ENCODE peak calls at places on chromosomes 5 and 9, in six cellular contexts. H, A, P, X, Z and D are unnamed samples.

GRCh38 chr9:15149450-15149849 is 157.6 kb downstream of the TTC39B start:
- DNase-seq in H (no peak), A (no peak), P (no peak), X (no peak), Z (no peak), D (no peak)

GRCh38 chr5:79924936-79925893 is 65.8 kb downstream of the MTX3 start:
- DNase-seq in H (peak), A (peak), P (no peak), X (no peak), Z (peak), D (peak)

GRCh38 chr9:38090170-38090569 is 21.1 kb upstream of the SHB start:
- DNase-seq in H (no peak), A (no peak), P (no peak), X (no peak), Z (no peak), D (no peak)

GRCh38 chr5:29208026-29208425 is 1985.5 kb upstream of the CDH6 start:
- DNase-seq in H (no peak), A (no peak), P (no peak), X (no peak), Z (no peak), D (peak)

GRCh38 chr5:179137643-179138567 is 77.7 kb downstream of the ZNF354C start:
- DNase-seq in H (no peak), A (no peak), P (no peak), X (no peak), Z (no peak), D (no peak)

GRCh38 chr5:109354761-109355160 is 55.0 kb downstream of the PJA2 start:
- DNase-seq in H (no peak), A (no peak), P (no peak), X (no peak), Z (no peak), D (peak)

GRCh38 chr9:80995759-80996158 is 693.6 kb downstream of the TLE1 start:
- DNase-seq in H (no peak), A (no peak), P (peak), X (no peak), Z (no peak), D (peak)

GRCh38 chr5:41641621-41642020 is 131.2 kb upstream of the PLCXD3 start:
- DNase-seq in H (no peak), A (peak), P (no peak), X (no peak), Z (peak), D (peak)

GRCh38 chr9:109315889-109316640 is 4.8 kb downstream of the EPB41L4B start:
- DNase-seq in H (peak), A (no peak), P (peak), X (peak), Z (peak), D (peak)

GRCh38 chr9:74874220-74874619 is 13.5 kb downstream of the TRPM6 start:
- DNase-seq in H (no peak), A (no peak), P (no peak), X (no peak), Z (no peak), D (no peak)

GRCh38 chr5:14581891-14582796 is 552 bp downstream of the OTULINL start:
- DNase-seq in H (peak), A (peak), P (peak), X (peak), Z (peak), D (peak)

GRCh38 chr9:111298831-111299603 is 31.0 kb downstream of the OR2K2 start:
- DNase-seq in H (peak), A (peak), P (peak), X (peak), Z (peak), D (peak)

GRCh38 chr9:106927916-106928315 is 65.0 kb downstream of the ZNF462 start:
- DNase-seq in H (no peak), A (no peak), P (no peak), X (no peak), Z (no peak), D (no peak)

GRCh38 chr5:94778299-94778698 is 159.8 kb downstream of the SLF1 start:
- DNase-seq in H (no peak), A (no peak), P (no peak), X (no peak), Z (peak), D (no peak)

GRCh38 chr5:122967625-122968024 is 68.9 kb downstream of the PPIC start:
- DNase-seq in H (no peak), A (peak), P (no peak), X (no peak), Z (no peak), D (no peak)

GRCh38 chr5:160061770-160062169 is 52.8 kb downstream of the TTC1 start:
- DNase-seq in H (peak), A (no peak), P (no peak), X (no peak), Z (peak), D (no peak)

GRCh38 chr5:172002840-172003512 is 3.5 kb downstream of the FBXW11 start:
- DNase-seq in H (no peak), A (no peak), P (no peak), X (no peak), Z (no peak), D (no peak)

GRCh38 chr5:97231025-97231636 is 48.1 kb upstream of the RIOK2 start:
- DNase-seq in H (peak), A (peak), P (peak), X (peak), Z (peak), D (peak)

GRCh38 chr5:120368923-120369715 is 95.0 kb upstream of the PRR16 start:
- DNase-seq in H (no peak), A (peak), P (peak), X (no peak), Z (no peak), D (peak)

GRCh38 chr5:85533324-85533723 is 1084.4 kb upstream of the COX7C start:
- DNase-seq in H (no peak), A (no peak), P (no peak), X (no peak), Z (no peak), D (no peak)

GRCh38 chr9:113471143-113471542 is 7.6 kb downstream of the RGS3 start:
- DNase-seq in H (no peak), A (no peak), P (peak), X (no peak), Z (peak), D (no peak)

GRCh38 chr5:122351416-122352157 is 39.5 kb downstream of the SNCAIP start:
- DNase-seq in H (no peak), A (no peak), P (no peak), X (no peak), Z (no peak), D (no peak)

GRCh38 chr5:141821430-141821925 is 56.7 kb downstream of the PCDH1 start:
- DNase-seq in H (peak), A (no peak), P (peak), X (peak), Z (peak), D (peak)

GRCh38 chr5:173675287-173675996 is 59.0 kb upstream of the BOD1 start:
- DNase-seq in H (no peak), A (no peak), P (no peak), X (no peak), Z (no peak), D (no peak)

GRCh38 chr5:138649316-138649720 is 74.1 kb upstream of the HSPA9 start:
- DNase-seq in H (peak), A (no peak), P (no peak), X (no peak), Z (peak), D (no peak)

GRCh38 chr5:50963647-50964584 is 297.5 kb downstream of the PARP8 start:
- DNase-seq in H (peak), A (no peak), P (peak), X (no peak), Z (peak), D (no peak)

GRCh38 chr9:124257070-124257864 is 482 bp upstream of the NEK6 start:
- DNase-seq in H (peak), A (no peak), P (no peak), X (no peak), Z (peak), D (peak)

GRCh38 chr5:67095346-67095871 is 101.2 kb downstream of the CD180 start:
- DNase-seq in H (peak), A (no peak), P (peak), X (no peak), Z (peak), D (no peak)

GRCh38 chr9:115208503-115208902 is 90.5 kb upstream of the TNC start:
- DNase-seq in H (no peak), A (no peak), P (no peak), X (no peak), Z (no peak), D (peak)

GRCh38 chr5:180803181-180804128 is 849 bp upstream of the MGAT1 start:
- DNase-seq in H (peak), A (peak), P (peak), X (no peak), Z (peak), D (no peak)

GRCh38 chr5:9423611-9424010 is 122.3 kb downstream of the SEMA5A start:
- DNase-seq in H (no peak), A (no peak), P (no peak), X (no peak), Z (no peak), D (no peak)

GRCh38 chr5:98768160-98769005 is 5.1 kb upstream of the RGMB start:
- DNase-seq in H (peak), A (peak), P (peak), X (no peak), Z (peak), D (peak)
- TF ChIP-seq EZH2 in H (no peak), A (no peak), P (peak), X (no peak), Z (no peak), D (no peak)

DNA sequence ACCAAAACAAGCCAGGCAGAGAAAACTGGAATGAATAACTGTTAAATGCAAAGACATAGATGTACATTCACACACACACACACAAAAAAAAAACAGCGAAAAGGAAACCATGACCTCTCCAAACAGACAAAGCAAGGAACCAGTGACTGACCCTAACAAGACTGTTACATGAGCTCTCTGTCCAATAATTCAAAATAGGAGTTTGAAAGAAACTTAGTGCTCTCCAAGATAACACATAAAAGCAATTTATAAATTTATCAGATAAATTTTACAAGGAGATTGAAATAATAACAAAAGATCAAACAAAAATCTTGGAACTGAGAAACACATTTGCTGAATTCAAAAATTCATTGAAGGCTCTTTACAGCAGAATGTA is 423.5 kb upstream of the RGMB start:
- DNase-seq in H (no peak), A (no peak), P (no peak), X (no peak), Z (no peak), D (no peak)
- TF ChIP-seq CTCF in H (no peak), A (no peak), P (no peak), X (no peak), Z (no peak), D (peak)

GRCh38 chr9:103533318-103533717 is 538.2 kb downstream of the CYLC2 start:
- DNase-seq in H (no peak), A (no peak), P (no peak), X (no peak), Z (no peak), D (no peak)
- TF ChIP-seq EZH2phosphoT487 in H (no peak), A (no peak), P (no peak), X (no peak), Z (no peak), D (no peak)

DNA sequence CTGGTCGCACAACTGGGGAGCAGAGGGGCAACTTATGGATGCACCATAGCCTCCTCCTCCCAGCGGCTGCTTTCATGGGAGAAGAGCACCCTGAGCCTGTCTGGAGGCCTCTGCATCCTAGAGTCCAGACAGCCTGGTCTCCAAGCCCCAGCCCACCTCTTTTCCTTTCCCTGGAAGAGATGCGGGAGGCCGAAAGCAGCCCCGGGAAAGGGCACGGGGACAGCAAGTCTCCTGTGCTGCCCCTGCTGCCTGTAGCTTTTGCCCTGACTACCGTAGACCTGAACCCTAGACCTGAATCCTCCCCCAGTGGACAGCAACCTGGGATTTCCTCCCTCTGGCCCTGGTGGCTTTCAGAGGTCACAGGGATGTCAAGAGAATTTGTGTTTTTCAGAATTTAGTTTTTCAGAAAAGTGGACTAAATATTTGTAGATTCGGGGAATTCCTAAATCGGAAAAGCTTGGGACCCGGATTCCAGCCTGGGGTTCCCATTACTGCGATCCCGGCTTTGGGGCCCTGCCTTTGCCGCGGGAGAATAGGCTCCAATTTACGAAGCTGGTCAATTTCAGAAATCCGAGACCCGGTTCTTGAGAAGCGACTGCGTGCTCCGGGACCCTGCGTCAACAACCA is 4.3 kb upstream of the PITX1 start:
- DNase-seq in H (peak), A (no peak), P (no peak), X (no peak), Z (peak), D (no peak)
- TF ChIP-seq EZH2 in H (no peak), A (no peak), P (no peak), X (no peak), Z (peak), D (no peak)

GRCh38 chr5:37247496-37247895 is 1.7 kb downstream of the CPLANE1 start:
- DNase-seq in H (no peak), A (no peak), P (no peak), X (no peak), Z (no peak), D (no peak)

GRCh38 chr5:37248387-37248969 is 698 bp downstream of the CPLANE1 start:
- DNase-seq in H (peak), A (no peak), P (peak), X (no peak), Z (peak), D (no peak)

GRCh38 chr5:37249820-37250175 is 622 bp upstream of the CPLANE1 start:
- DNase-seq in H (no peak), A (no peak), P (no peak), X (no peak), Z (no peak), D (no peak)

GRCh38 chr5:37247036-37247435 is 2.1 kb downstream of the CPLANE1 start:
- DNase-seq in H (no peak), A (no peak), P (no peak), X (no peak), Z (no peak), D (no peak)

DNA sequence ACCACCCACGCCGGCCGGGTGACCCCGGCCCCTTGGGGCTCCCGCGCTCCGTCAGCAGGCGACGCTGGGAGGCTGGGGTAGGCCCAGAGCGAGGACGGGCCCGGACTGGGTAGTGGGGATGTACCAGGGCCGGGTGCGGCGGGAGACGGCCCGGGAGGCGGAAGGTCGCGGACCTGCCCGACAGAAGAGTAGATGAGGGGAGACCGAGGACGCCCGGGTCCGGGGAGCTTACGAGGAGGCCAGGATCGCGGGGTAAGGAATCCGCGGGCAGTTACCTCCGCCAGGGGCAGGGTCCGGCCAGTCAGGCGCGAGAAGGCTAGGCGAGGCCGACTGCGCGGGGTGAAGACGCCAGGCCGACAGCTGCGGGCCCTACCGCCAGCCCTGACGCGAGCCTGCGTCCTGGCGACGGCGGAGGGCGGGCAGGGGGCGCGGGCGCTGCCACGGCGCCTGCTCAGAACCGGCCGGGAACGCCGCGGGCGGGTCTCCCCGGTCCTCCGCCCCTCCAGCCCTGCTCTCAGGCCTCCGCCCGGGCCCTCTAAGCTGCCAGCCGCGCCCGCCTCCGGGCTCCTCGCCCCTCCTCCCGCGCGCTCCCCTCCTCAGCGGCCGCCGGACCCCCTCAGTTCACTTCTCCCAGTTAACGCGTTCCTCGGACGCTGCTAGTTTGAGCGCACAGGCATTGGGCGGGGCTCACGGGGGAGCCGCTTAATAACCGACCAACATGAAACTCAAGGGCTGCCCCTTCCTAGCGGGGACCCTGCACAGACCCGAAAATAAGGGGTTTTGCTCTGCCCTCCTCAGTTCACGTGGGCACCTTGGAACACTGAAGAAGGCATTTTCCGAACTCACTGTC is at the start of gene CPLANE1:
- DNase-seq in H (peak), A (peak), P (peak), X (no peak), Z (peak), D (peak)
- TF ChIP-seq CTCF in H (peak), A (peak), P (peak), X (peak), Z (no peak), D (no peak)

GRCh38 chr9:129987047-129987446 is 55.9 kb downstream of the FNBP1 start:
- DNase-seq in H (no peak), A (no peak), P (no peak), X (no peak), Z (no peak), D (no peak)
- TF ChIP-seq EZH2phosphoT487 in H (no peak), A (no peak), P (no peak), X (no peak), Z (no peak), D (no peak)

DNA sequence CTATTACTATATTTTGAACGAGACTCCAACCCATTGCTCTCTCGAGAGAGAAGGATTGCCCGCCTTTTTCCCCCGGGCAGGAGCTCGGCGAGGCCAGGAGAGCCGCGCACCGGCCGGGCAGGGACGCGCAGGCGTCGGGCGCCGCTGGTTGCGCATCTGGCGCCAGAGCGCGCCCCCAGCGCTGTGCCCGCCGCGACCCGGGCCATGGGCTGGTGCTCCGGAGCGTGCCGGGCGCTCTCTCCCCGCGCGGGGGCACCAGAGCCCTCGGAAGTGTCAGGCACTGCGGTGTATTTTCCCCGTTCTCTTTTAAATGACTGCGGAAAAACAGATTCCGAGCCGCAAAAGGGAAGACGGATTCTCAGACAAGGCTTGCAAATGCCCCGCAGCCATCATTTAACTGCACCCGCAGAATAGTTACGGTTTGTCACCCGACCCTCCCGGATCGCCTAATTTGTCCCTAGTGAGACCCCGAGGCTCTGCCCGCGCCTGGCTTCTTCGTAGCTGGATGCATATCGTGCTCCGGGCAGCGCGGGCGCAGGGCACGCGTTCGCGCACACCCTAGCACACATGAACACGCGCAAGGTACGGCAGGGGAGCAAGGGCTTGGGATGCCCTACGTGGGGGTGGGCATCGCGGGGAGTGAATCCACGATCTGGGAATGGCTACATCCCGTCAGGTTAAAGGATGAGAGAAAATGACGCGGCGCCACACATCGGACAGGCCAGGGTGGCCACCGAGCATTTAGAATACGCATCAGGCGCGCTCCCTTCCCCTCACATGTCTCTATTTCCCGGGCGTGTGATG is 1.1 kb upstream of the NTRK2 start:
- DNase-seq in H (peak), A (peak), P (peak), X (peak), Z (peak), D (peak)
- TF ChIP-seq EZH2 in H (peak), A (no peak), P (no peak), X (no peak), Z (no peak), D (no peak)